ENCODE peak calls at places on chromosome X, in five cellular contexts. O is K562, G is SK-N-SH, H is GM12878, V is H1. C is an unnamed sample.

GRCh38 chrX:153727108-153727931 is 2.7 kb downstream of the ABCD1 start:
- DNase-seq in O (no peak), G (no peak), H (no peak), V (no peak), C (peak)

GRCh38 chrX:38595801-38596200 is 34.5 kb downstream of the TSPAN7 start:
- DNase-seq in O (no peak), G (peak), H (no peak), V (no peak), C (no peak)

GRCh38 chrX:131763674-131764073 is 219.8 kb downstream of the OR13H1 start:
- DNase-seq in O (peak), G (peak), H (peak), V (no peak), C (peak)

GRCh38 chrX:154411322-154411980 is at the start of gene TAFAZZIN:
- DNase-seq in O (peak), G (peak), H (no peak), V (peak), C (peak)

GRCh38 chrX:148049441-148049840 is 68.3 kb downstream of the FMR1NB start:
- DNase-seq in O (peak), G (peak), H (no peak), V (no peak), C (peak)

GRCh38 chrX:120029354-120029753 is 48.1 kb downstream of the RHOXF2B start:
- DNase-seq in O (no peak), G (no peak), H (no peak), V (no peak), C (no peak)

GRCh38 chrX:19602866-19603620 is 87.7 kb upstream of the MAP3K15 start:
- DNase-seq in O (peak), G (no peak), H (no peak), V (no peak), C (no peak)

GRCh38 chrX:2679534-2680485 is 11.3 kb upstream of the CD99 start:
- DNase-seq in O (no peak), G (no peak), H (no peak), V (no peak), C (peak)

GRCh38 chrX:33307954-33308353 is 96.6 kb upstream of the DMD start:
- DNase-seq in O (no peak), G (no peak), H (no peak), V (no peak), C (no peak)

GRCh38 chrX:13673016-13673415 is 15.9 kb upstream of the RAB9A start:
- DNase-seq in O (no peak), G (no peak), H (no peak), V (no peak), C (no peak)

GRCh38 chrX:9279271-9279596 is 185.6 kb upstream of the TBL1X start:
- DNase-seq in O (no peak), G (no peak), H (no peak), V (no peak), C (no peak)

GRCh38 chrX:129996120-129996519 is 13.7 kb downstream of the BCORL1 start:
- DNase-seq in O (peak), G (no peak), H (no peak), V (no peak), C (no peak)

GRCh38 chrX:12946838-12947544 is 27.9 kb upstream of the TMSB4X start:
- DNase-seq in O (peak), G (peak), H (peak), V (peak), C (peak)

GRCh38 chrX:71667328-71668247 is at the start of gene LOC101059915:
- DNase-seq in O (peak), G (no peak), H (no peak), V (no peak), C (no peak)

GRCh38 chrX:130896026-130896425 is 7.0 kb downstream of the ENOX2 start:
- DNase-seq in O (no peak), G (peak), H (no peak), V (no peak), C (no peak)

GRCh38 chrX:132957211-132958085 is 981 bp downstream of the HS6ST2 start:
- DNase-seq in O (no peak), G (peak), H (no peak), V (peak), C (no peak)

GRCh38 chrX:69014200-69014599 is 151.1 kb downstream of the PJA1 start:
- DNase-seq in O (no peak), G (no peak), H (no peak), V (no peak), C (no peak)

GRCh38 chrX:134338527-134338926 is 101.5 kb downstream of the CCDC160 start:
- DNase-seq in O (no peak), G (no peak), H (peak), V (no peak), C (no peak)

GRCh38 chrX:141258080-141258479 is 15.8 kb upstream of the SPANXC start:
- DNase-seq in O (no peak), G (no peak), H (no peak), V (no peak), C (no peak)

GRCh38 chrX:27815209-27815608 is 7.4 kb downstream of the MAGEB10 start:
- DNase-seq in O (no peak), G (no peak), H (no peak), V (no peak), C (no peak)

GRCh38 chrX:130523460-130524394 is 121.9 kb downstream of the RBMX2 start:
- DNase-seq in O (peak), G (peak), H (no peak), V (peak), C (no peak)

GRCh38 chrX:69919749-69920148 is 130.0 kb downstream of the AWAT2 start:
- DNase-seq in O (no peak), G (no peak), H (no peak), V (no peak), C (no peak)

GRCh38 chrX:131752493-131753198 is 208.8 kb downstream of the OR13H1 start:
- DNase-seq in O (no peak), G (peak), H (peak), V (no peak), C (peak)

GRCh38 chrX:121581885-121582284 is 534.5 kb downstream of the GLUD2 start:
- DNase-seq in O (no peak), G (no peak), H (no peak), V (no peak), C (peak)

GRCh38 chrX:126065901-126066660 is 100.0 kb downstream of the DCAF12L2 start:
- DNase-seq in O (no peak), G (no peak), H (no peak), V (no peak), C (no peak)

GRCh38 chrX:78029663-78030062 is 60.2 kb upstream of the PGAM4 start:
- DNase-seq in O (no peak), G (peak), H (no peak), V (no peak), C (peak)

GRCh38 chrX:13492286-13492685 is 77.1 kb upstream of the EGFL6 start:
- DNase-seq in O (no peak), G (no peak), H (no peak), V (no peak), C (no peak)

GRCh38 chrX:151970661-151971060 is 3.8 kb downstream of the GABRE start:
- DNase-seq in O (no peak), G (no peak), H (no peak), V (no peak), C (no peak)

GRCh38 chrX:77422886-77423648 is 24.1 kb upstream of the FGF16 start:
- DNase-seq in O (no peak), G (no peak), H (no peak), V (no peak), C (no peak)

DNA sequence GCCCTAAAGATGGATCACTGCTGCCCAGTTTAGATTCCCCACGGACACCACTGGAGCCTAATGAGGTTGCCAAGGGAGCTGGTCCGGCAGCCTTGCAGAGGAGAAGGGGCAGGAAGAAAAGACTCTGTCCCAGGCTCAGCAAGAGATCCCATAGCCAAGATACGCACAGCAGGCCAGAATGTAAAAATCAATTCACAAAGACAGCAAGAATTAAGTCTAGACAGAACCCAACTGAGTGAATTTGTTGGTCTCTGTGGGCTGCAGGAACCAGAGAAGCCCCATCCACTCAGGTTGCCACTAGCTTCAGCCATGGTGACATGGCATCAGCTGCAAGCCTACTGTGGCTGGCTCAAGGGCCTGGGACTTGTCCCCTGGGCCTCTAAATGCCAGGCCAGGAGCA is 22.9 kb downstream of the TSC22D3 start:
- DNase-seq in O (no peak), G (no peak), H (no peak), V (no peak), C (no peak)
- TF ChIP-seq JUND in O (no peak), G (no peak), H (no peak), V (no peak), C (no peak)

GRCh38 chrX:276588-277171 is 4.5 kb upstream of the PLCXD1 start:
- DNase-seq in O (peak), G (peak), H (no peak), V (no peak), C (peak)

GRCh38 chrX:275476-275966 is 5.7 kb upstream of the PLCXD1 start:
- DNase-seq in O (no peak), G (no peak), H (no peak), V (peak), C (no peak)

GRCh38 chrX:274904-275475 is 6.2 kb upstream of the PLCXD1 start:
- DNase-seq in O (no peak), G (no peak), H (no peak), V (peak), C (no peak)

GRCh38 chrX:270848-271367 is 10.3 kb upstream of the PLCXD1 start:
- DNase-seq in O (no peak), G (no peak), H (no peak), V (no peak), C (no peak)

GRCh38 chrX:275967-276587 is 5.1 kb upstream of the PLCXD1 start:
- DNase-seq in O (peak), G (peak), H (no peak), V (peak), C (peak)
- TF ChIP-seq JUND in O (no peak), G (no peak), H (no peak), V (no peak), C (no peak)

GRCh38 chrX:53282313-53282712 is 929 bp upstream of the IQSEC2 start:
- DNase-seq in O (no peak), G (no peak), H (no peak), V (no peak), C (no peak)
- TF ChIP-seq JUND in O (no peak), G (no peak), H (no peak), V (no peak), C (no peak)

GRCh38 chrX:41686788-41687187 is 2.0 kb upstream of the GPR34 start:
- DNase-seq in O (no peak), G (no peak), H (no peak), V (no peak), C (no peak)
- TF ChIP-seq JUND in O (no peak), G (no peak), H (no peak), V (no peak), C (no peak)

DNA sequence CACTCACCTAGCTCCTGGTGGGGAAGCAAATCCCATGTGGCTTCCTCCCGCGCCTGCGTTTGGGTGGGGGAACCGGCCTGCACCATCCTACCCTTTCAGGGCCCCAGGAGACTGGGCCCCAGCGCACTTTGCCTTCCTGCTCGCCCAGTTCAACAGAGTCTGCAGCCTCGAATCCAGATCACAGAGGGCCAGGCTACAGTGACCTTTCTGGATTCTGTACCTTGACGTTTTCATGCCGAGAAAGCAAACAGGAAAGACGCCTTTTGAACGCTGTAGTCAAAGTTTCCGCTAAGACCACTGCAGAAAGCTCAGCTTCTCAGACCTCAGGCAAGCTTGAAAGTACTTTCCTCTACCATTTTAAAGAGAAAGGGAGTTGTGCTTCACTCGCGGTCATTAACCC is 7.4 kb upstream of the BEND2 start:
- DNase-seq in O (no peak), G (no peak), H (no peak), V (no peak), C (no peak)
- TF ChIP-seq JUND in O (no peak), G (no peak), H (no peak), V (no peak), C (no peak)

GRCh38 chrX:45743081-45743533 is 542.4 kb upstream of the DIPK2B start:
- DNase-seq in O (no peak), G (peak), H (no peak), V (no peak), C (peak)
- TF ChIP-seq JUND in O (no peak), G (peak), H (no peak), V (no peak), C (no peak)